ENCODE peak calls at places on chromosomes 16 and 17, in five cellular contexts. A, C, O, E and R are unnamed samples.
A peak's percentile ranks its signal among the peaks of the same experiment; 100 is the strongest.

GRCh38 chr16:66970775-66971725 is 10.0 kb downstream of the CES3 start:
- DNase-seq in E (no peak), O (no peak), C (no peak), A (no peak), R (no peak)

GRCh38 chr17:31122746-31123145 is 28.0 kb downstream of the NF1 start:
- DNase-seq in C (no peak), O (no peak), E (no peak), A (no peak), R (no peak)

GRCh38 chr17:3913531-3914318 is 2.5 kb downstream of the P2RX1 start:
- DNase-seq in A (peak; percentile 76), E (peak; percentile 78), C (peak; percentile 78), O (peak; percentile 80), R (peak; percentile 88)

GRCh38 chr16:78789556-78789955 is 690.1 kb downstream of the WWOX start:
- DNase-seq in A (no peak), O (no peak), C (no peak), E (no peak), R (no peak)

GRCh38 chr17:38746004-38746892 is 1.9 kb downstream of the PCGF2 start:
- DNase-seq in A (no peak), C (peak; percentile 63), O (no peak), E (no peak), R (no peak)

GRCh38 chr17:78538033-78538776 is 39.0 kb downstream of the DNAH17 start:
- DNase-seq in C (peak; percentile 32), A (no peak), O (no peak), E (no peak), R (no peak)

GRCh38 chr17:78168906-78169793 is 769 bp downstream of the SYNGR2 start:
- DNase-seq in E (peak; percentile 65), C (peak; percentile 67), A (peak; percentile 38), O (peak; percentile 37), R (peak; percentile 42)

GRCh38 chr16:54932737-54933254 is 2.1 kb downstream of the IRX5 start:
- DNase-seq in A (no peak), O (no peak), E (no peak), C (peak; percentile 38), R (no peak)

GRCh38 chr16:57134982-57135381 is 42.6 kb downstream of the CPNE2 start:
- DNase-seq in E (no peak), C (no peak), O (peak; percentile 29), A (peak; percentile 23), R (peak; percentile 60)

GRCh38 chr16:81483064-81483969 is 38.7 kb downstream of the CMIP start:
- DNase-seq in O (no peak), A (no peak), C (no peak), E (no peak), R (no peak)

GRCh38 chr17:751269-752001 is 629 bp downstream of the GEMIN4 start:
- DNase-seq in O (peak; percentile 49), A (peak; percentile 38), C (no peak), E (peak; percentile 19), R (peak; percentile 4)

GRCh38 chr16:58337090-58337444 is 42.2 kb upstream of the PRSS54 start:
- DNase-seq in E (no peak), C (no peak), O (no peak), A (no peak), R (no peak)

GRCh38 chr17:62718420-62718819 is 89.7 kb downstream of the MARCHF10 start:
- DNase-seq in E (no peak), C (no peak), A (no peak), O (no peak), R (no peak)

GRCh38 chr16:62050793-62051192 is 14.6 kb upstream of the CDH8 start:
- DNase-seq in C (peak; percentile 59), A (no peak), E (no peak), O (no peak), R (no peak)

GRCh38 chr16:88352261-88353200 is 30.2 kb upstream of the ZNF469 start:
- DNase-seq in O (no peak), E (no peak), A (no peak), C (no peak), R (no peak)

GRCh38 chr17:59425085-59425901 is 93.8 kb downstream of the YPEL2 start:
- DNase-seq in E (peak; percentile 70), C (peak; percentile 62), A (no peak), O (no peak), R (no peak)

GRCh38 chr16:58272855-58273254 is 22.0 kb downstream of the PRSS54 start:
- DNase-seq in O (no peak), A (no peak), C (no peak), E (no peak), R (no peak)

GRCh38 chr17:57281887-57282653 is 25.7 kb downstream of the MSI2 start:
- DNase-seq in A (no peak), C (no peak), O (no peak), E (no peak), R (peak; percentile 30)

GRCh38 chr16:85746431-85747227 is 4.3 kb downstream of the C16orf74 start:
- DNase-seq in A (no peak), C (peak; percentile 67), E (no peak), O (no peak), R (no peak)

GRCh38 chr17:69142473-69142802 is 743 bp upstream of the ABCA6 start:
- DNase-seq in A (no peak), O (no peak), E (no peak), C (no peak), R (no peak)

GRCh38 chr17:80294653-80295052 is 34.0 kb downstream of the RNF213 start:
- DNase-seq in C (no peak), E (no peak), A (no peak), O (no peak), R (no peak)

GRCh38 chr16:19524866-19525723 is 1.4 kb downstream of the CCP110 start:
- DNase-seq in C (peak; percentile 55), O (no peak), A (no peak), E (no peak), R (peak; percentile 74)

GRCh38 chr16:27326738-27327585 is 13.2 kb downstream of the IL4R start:
- DNase-seq in C (peak; percentile 99), A (no peak), E (peak; percentile 65), O (no peak), R (peak; percentile 48)

GRCh38 chr16:88533945-88534641 is 36.1 kb upstream of the ZC3H18 start:
- DNase-seq in C (peak; percentile 71), A (peak; percentile 74), E (peak; percentile 77), O (peak; percentile 49), R (no peak)

GRCh38 chr16:30491744-30492308 is 19.3 kb downstream of the ITGAL start:
- DNase-seq in E (peak; percentile 20), O (no peak), C (peak; percentile 21), A (no peak), R (no peak)

GRCh38 chr17:28018439-28019070 is 23.9 kb upstream of the NLK start:
- DNase-seq in C (no peak), O (no peak), A (no peak), E (peak; percentile 36), R (no peak)

GRCh38 chr16:87389245-87389644 is 2.9 kb upstream of the MAP1LC3B start:
- DNase-seq in O (no peak), E (no peak), A (no peak), C (no peak), R (no peak)

GRCh38 chr17:51580869-51581268 is 320.5 kb downstream of the UTP18 start:
- DNase-seq in O (no peak), A (no peak), C (no peak), E (no peak), R (no peak)

GRCh38 chr16:87709677-87710076 is 56.1 kb downstream of the KLHDC4 start:
- DNase-seq in C (no peak), O (no peak), E (no peak), A (no peak), R (no peak)

GRCh38 chr17:11319894-11320293 is 78.9 kb downstream of the SHISA6 start:
- DNase-seq in C (no peak), O (no peak), E (no peak), A (no peak), R (no peak)

GRCh38 chr17:5391678-5392077 is 27.8 kb downstream of the NUP88 start:
- DNase-seq in O (no peak), E (no peak), A (no peak), C (no peak), R (no peak)

GRCh38 chr16:2156025-2156848 is 655 bp downstream of the TRAF7 start:
- DNase-seq in O (no peak), E (no peak), A (no peak), C (peak; percentile 59), R (no peak)

GRCh38 chr16:85460983-85461813 is 151.9 kb upstream of the GSE1 start:
- DNase-seq in C (peak; percentile 54), O (no peak), A (no peak), E (no peak), R (no peak)

GRCh38 chr17:83189013-83189672 is 109.7 kb downstream of the METRNL start:
- DNase-seq in O (no peak), E (no peak), C (no peak), A (no peak), R (no peak)

GRCh38 chr17:64442550-64442971 is 6.4 kb upstream of the MILR1 start:
- DNase-seq in E (no peak), A (no peak), C (no peak), O (no peak), R (no peak)

GRCh38 chr16:2841606-2842339 is 11.7 kb downstream of the ZG16B start:
- DNase-seq in A (no peak), C (no peak), O (peak; percentile 70), E (no peak), R (no peak)

GRCh38 chr17:50534979-50535326 is 2.4 kb downstream of the EPN3 start:
- DNase-seq in A (no peak), E (no peak), O (no peak), C (no peak), R (no peak)

GRCh38 chr16:77841275-77841640 is 52.9 kb downstream of the VAT1L start:
- DNase-seq in A (no peak), E (no peak), C (no peak), O (no peak), R (no peak)